ENCODE peak calls at places on chromosomes 5 and 9, in nine cellular contexts. C is tibial nerve, U is SK-N-SH, J is A549, A is H1, H is ovary, Q is transverse colon, S is sigmoid colon, Y is HepG2. N is an unnamed sample.
A peak's percentile ranks its signal among the peaks of the same experiment; 100 is the strongest.

GRCh38 chr5:66671305-66671704 is 75.1 kb downstream of the MAST4 start:
- DNase-seq in J (no peak), A (no peak), U (no peak), Y (no peak), Q (no peak), H (no peak), S (no peak), C (no peak), N (no peak)

GRCh38 chr5:79091064-79091463 is 20.5 kb upstream of the BHMT start:
- DNase-seq in Q (no peak), Y (no peak), C (no peak), S (no peak), A (no peak), J (no peak), H (no peak), U (no peak), N (no peak)

GRCh38 chr5:33271606-33272005 is 169.2 kb upstream of the TARS1 start:
- DNase-seq in U (no peak), Y (no peak), H (no peak), C (no peak), J (no peak), Q (no peak), S (no peak), A (no peak), N (no peak)

GRCh38 chr5:150142800-150143724 is 12.6 kb downstream of the PDGFRB start:
- DNase-seq in A (no peak), Q (peak; percentile 64), S (peak; percentile 96), C (peak; percentile 72), H (peak; percentile 87), U (peak; percentile 68), Y (peak; percentile 91), J (peak; percentile 85), N (peak; percentile 94)

GRCh38 chr5:159155960-159156359 is 53.4 kb downstream of the RNF145 start:
- DNase-seq in H (no peak), Q (no peak), U (no peak), A (no peak), S (no peak), C (no peak), J (no peak), Y (no peak), N (no peak)

GRCh38 chr5:98570010-98570409 is 203.5 kb upstream of the RGMB start:
- DNase-seq in Q (no peak), S (no peak), J (no peak), A (no peak), C (no peak), H (no peak), U (no peak), Y (no peak), N (no peak)

GRCh38 chr5:81626524-81626923 is 124.4 kb downstream of the SSBP2 start:
- DNase-seq in H (no peak), A (no peak), U (peak; percentile 14), J (peak; percentile 40), S (no peak), Y (peak; percentile 32), Q (no peak), C (no peak), N (no peak)

GRCh38 chr9:33263131-33263935 is 1.2 kb downstream of the BAG1 start:
- DNase-seq in J (no peak), C (no peak), H (peak; percentile 49), U (peak; percentile 29), A (no peak), Q (no peak), Y (peak; percentile 18), S (no peak), N (no peak)

GRCh38 chr5:150140830-150141229 is 14.8 kb downstream of the PDGFRB start:
- DNase-seq in S (no peak), C (no peak), A (no peak), Q (no peak), Y (no peak), U (peak; percentile 82), J (no peak), H (no peak), N (no peak)

GRCh38 chr9:2743937-2744529 is 26.7 kb downstream of the KCNV2 start:
- DNase-seq in C (no peak), H (no peak), J (no peak), U (no peak), A (no peak), Q (no peak), Y (no peak), S (no peak), N (no peak)

GRCh38 chr5:179858241-179858585 is 404 bp downstream of the MRNIP start:
- DNase-seq in Q (peak; percentile 55), A (peak; percentile 59), J (peak; percentile 52), S (no peak), Y (peak; percentile 17), C (no peak), H (peak; percentile 43), U (peak; percentile 72), N (no peak)

GRCh38 chr9:129412814-129413536 is 207.9 kb downstream of the C9orf50 start:
- DNase-seq in S (peak; percentile 90), C (no peak), J (peak; percentile 38), Y (no peak), U (peak; percentile 78), Q (peak; percentile 55), H (peak; percentile 83), A (no peak), N (peak; percentile 79)

GRCh38 chr5:133285583-133286021 is 233.8 kb downstream of the HSPA4 start:
- DNase-seq in U (no peak), A (no peak), C (no peak), Y (no peak), J (peak; percentile 46), S (no peak), H (no peak), Q (peak; percentile 26), N (no peak)

GRCh38 chr5:171705830-171706229 is 79.8 kb upstream of the SMIM23 start:
- DNase-seq in J (no peak), Y (no peak), H (no peak), C (no peak), U (no peak), Q (no peak), S (no peak), A (peak; percentile 7), N (no peak)

GRCh38 chr5:32388429-32389111 is 56.0 kb downstream of the ZFR start:
- DNase-seq in S (no peak), H (no peak), U (no peak), Y (no peak), C (no peak), Q (no peak), J (no peak), A (no peak), N (no peak)

GRCh38 chr5:174311531-174312269 is 266.2 kb downstream of the NSG2 start:
- DNase-seq in Y (peak; percentile 10), U (peak; percentile 95), C (peak; percentile 37), Q (peak; percentile 64), S (no peak), J (peak; percentile 61), H (peak; percentile 86), A (peak; percentile 97), N (no peak)
- TF ChIP-seq EP300 in Y (no peak), U (no peak), C (no peak), Q (no peak), S (no peak), J (no peak), H (no peak), A (no peak), N (no peak)

DNA sequence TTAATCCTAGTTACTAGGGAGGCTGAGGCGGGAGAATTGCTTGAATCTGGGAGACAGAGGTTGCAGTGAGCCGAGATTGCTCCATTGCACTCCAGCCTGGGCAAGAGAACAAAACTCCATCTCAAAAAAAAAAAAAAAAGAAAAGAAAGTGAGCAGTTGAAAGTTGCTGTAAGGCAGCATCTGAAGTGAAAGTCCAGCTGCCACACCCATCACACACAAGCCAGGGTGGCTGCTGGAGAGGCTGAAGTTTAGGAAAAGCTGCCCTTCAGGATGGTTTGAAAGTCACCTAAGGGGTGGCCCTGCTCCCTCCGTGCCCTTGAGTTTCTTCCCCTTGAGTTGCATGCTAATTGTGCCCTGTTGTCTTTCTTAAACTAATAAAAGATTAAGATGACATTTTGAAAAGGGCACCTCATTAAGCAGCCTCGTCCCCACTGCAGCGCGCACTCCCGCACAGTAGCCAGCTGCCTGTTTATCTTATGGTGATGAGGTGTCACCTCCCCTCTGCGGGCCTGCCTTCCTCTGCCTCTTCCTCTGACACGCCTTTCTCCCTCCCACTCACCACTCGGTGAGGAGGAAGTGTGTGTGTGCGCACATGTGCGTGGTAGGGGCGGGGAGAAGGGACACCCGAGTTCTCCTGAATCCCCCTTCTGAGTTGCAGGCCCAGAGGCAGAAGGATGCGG is 104.2 kb upstream of the PANK3 start:
- DNase-seq in C (no peak), U (no peak), H (no peak), Q (no peak), A (no peak), Y (no peak), J (no peak), S (no peak), N (no peak)
- TF ChIP-seq EP300 in C (no peak), U (no peak), H (no peak), Q (no peak), A (no peak), Y (no peak), J (no peak), S (no peak), N (no peak)

GRCh38 chr5:16842916-16843315 is 93.2 kb downstream of the MYO10 start:
- DNase-seq in S (no peak), Q (no peak), Y (no peak), J (no peak), H (no peak), C (no peak), A (no peak), U (no peak), N (no peak)
- TF ChIP-seq EP300 in S (no peak), Q (no peak), Y (no peak), J (no peak), H (no peak), C (no peak), A (no peak), U (no peak), N (no peak)

GRCh38 chr9:120937127-120937526 is 10.5 kb upstream of the TRAF1 start:
- DNase-seq in A (no peak), H (peak; percentile 67), U (no peak), S (peak; percentile 71), Q (no peak), C (no peak), J (no peak), Y (no peak), N (no peak)
- TF ChIP-seq EP300 in A (no peak), H (no peak), U (no peak), S (no peak), Q (no peak), C (no peak), J (no peak), Y (no peak), N (no peak)

GRCh38 chr5:93576015-93576414 is 5.0 kb downstream of the NR2F1-AS1 start:
- DNase-seq in J (no peak), S (no peak), Q (no peak), A (no peak), C (no peak), H (no peak), Y (no peak), U (no peak), N (no peak)
- TF ChIP-seq EP300 in J (no peak), S (no peak), Q (no peak), A (no peak), C (no peak), H (no peak), Y (no peak), U (no peak), N (no peak)

N was measured in suprapubic skin.